ENCODE peak calls at places on chromosome 20, in nine cellular contexts. C, Q, A, D, X, R, M, W and L are unnamed samples.

GRCh38 chr20:47318027-47318595 is 38.4 kb downstream of the ZMYND8 start:
- DNase-seq in Q (peak; percentile 87), M (no peak), D (no peak), W (peak; percentile 74), C (no peak), R (peak; percentile 91), X (peak; percentile 80), A (peak; percentile 88), L (no peak)

GRCh38 chr20:3045042-3045815 is 623 bp upstream of the MRPS26 start:
- DNase-seq in X (peak; percentile 59), W (peak; percentile 85), Q (peak; percentile 84), M (peak; percentile 91), R (peak; percentile 66), A (no peak), D (peak; percentile 81), C (no peak), L (no peak)

GRCh38 chr20:54176610-54177009 is 2.8 kb upstream of the CYP24A1 start:
- DNase-seq in C (no peak), W (peak; percentile 51), X (peak; percentile 38), R (no peak), M (no peak), A (no peak), Q (no peak), D (no peak), L (no peak)

GRCh38 chr20:24734139-24734538 is 214.9 kb upstream of the CST7 start:
- DNase-seq in X (no peak), A (no peak), W (no peak), D (no peak), Q (no peak), R (no peak), M (no peak), C (no peak), L (no peak)

GRCh38 chr20:36311141-36311853 is 5.2 kb downstream of the DLGAP4 start:
- DNase-seq in M (no peak), A (no peak), W (no peak), C (no peak), X (no peak), Q (no peak), R (peak; percentile 9), D (no peak), L (no peak)

GRCh38 chr20:35561268-35561667 is 19.4 kb downstream of the ERGIC3 start:
- DNase-seq in Q (peak; percentile 46), M (peak; percentile 71), A (peak; percentile 54), D (no peak), R (peak; percentile 39), C (peak; percentile 82), W (no peak), X (peak; percentile 48), L (no peak)

GRCh38 chr20:59933296-59933848 is at the start of gene SYCP2:
- DNase-seq in M (peak; percentile 95), X (peak; percentile 36), W (peak; percentile 11), A (peak; percentile 32), R (peak; percentile 35), Q (peak; percentile 53), D (peak; percentile 67), C (no peak), L (peak; percentile 88)

GRCh38 chr20:2986466-2986865 is 57.0 kb upstream of the GNRH2 start:
- DNase-seq in A (no peak), M (no peak), D (no peak), W (peak; percentile 74), C (no peak), R (peak; percentile 60), Q (no peak), X (peak; percentile 66), L (no peak)

DNA sequence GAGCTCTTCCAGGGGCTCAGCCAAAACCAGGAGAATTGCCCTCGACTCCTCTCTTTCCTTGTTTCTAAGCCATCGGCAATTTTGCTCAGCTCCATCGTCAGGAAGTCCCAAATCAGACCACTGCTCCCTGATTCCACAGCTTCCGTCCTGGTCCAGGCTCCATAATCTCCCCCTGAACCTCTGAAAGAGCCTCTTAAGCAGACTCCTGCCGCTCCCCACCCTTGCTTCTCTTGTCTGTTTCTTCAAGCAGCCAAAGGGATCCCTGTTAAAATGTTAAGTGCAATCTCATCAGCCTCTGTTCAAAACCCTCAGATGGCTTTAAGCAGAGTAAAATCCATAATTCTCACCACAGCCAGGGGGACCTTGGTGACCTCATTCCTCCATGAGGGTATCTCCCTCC is 244.7 kb upstream of the SPTLC3 start:
- DNase-seq in X (no peak), A (no peak), M (no peak), W (no peak), D (no peak), Q (no peak), R (no peak), C (no peak), L (no peak)
- H3K4me3 ChIP-seq in X (no peak overlapping the region), A (no peak overlapping the region), M (no peak overlapping the region), W (no peak overlapping the region), D (no peak overlapping the region), Q (no peak overlapping the region), R (no peak overlapping the region), C (no peak overlapping the region), L (no peak overlapping the region)

GRCh38 chr20:1264727-1265126 is 1.4 kb upstream of the SNPH start:
- DNase-seq in Q (no peak), A (no peak), X (no peak), D (no peak), C (no peak), M (no peak), R (no peak), W (no peak), L (no peak)

GRCh38 chr20:1263853-1264252 is 2.2 kb upstream of the SNPH start:
- DNase-seq in C (no peak), M (no peak), Q (no peak), X (peak; percentile 52), D (no peak), A (no peak), R (peak; percentile 35), W (no peak), L (no peak)

GRCh38 chr20:1265916-1266166 is 253 bp upstream of the SNPH start:
- DNase-seq in D (no peak), R (no peak), A (no peak), M (no peak), W (no peak), X (no peak), C (no peak), Q (no peak), L (no peak)

GRCh38 chr20:1266167-1266973 is at the start of gene SNPH:
- DNase-seq in A (peak; percentile 64), M (peak; percentile 85), R (peak; percentile 79), D (peak; percentile 84), X (peak; percentile 70), Q (peak; percentile 81), W (peak; percentile 73), C (peak; percentile 1), L (peak; percentile 69)

DNA sequence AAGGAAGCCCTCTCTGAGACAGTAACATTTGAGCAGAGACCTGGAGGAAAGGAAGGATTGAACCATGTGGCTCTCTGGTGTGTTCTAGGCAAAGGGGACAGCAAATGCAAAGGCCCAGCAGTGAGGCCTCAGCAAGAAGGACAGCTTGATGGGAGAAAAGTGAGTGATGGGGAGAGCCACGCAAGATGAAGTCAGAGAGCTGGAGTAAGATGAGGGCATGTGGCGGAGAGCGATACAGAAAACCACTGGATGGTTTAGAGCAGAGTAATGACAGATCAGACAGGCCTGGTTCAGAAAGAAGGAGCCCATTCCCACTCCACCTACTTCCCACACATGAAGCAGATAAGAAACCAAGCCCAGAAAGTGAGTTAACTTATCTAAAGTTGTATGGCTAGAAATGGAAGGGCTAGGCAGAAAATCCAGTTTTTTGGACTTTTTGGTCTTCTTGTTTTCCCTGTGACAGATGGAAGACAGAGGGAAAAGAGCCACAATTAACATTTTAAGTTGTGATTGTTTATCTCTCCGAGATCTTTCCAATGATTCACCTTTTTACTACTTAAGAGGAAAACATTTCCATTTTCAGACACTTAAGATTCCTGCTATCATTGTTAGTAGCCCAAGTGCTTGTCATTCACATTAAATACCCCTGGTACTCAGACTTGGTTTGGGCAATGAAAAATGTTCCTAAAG is 723 bp upstream of the SNPH start:
- DNase-seq in C (no peak), M (no peak), A (no peak), X (no peak), D (no peak), W (no peak), R (no peak), Q (no peak), L (no peak)
- H3K4me3 ChIP-seq in C (no peak overlapping the region), M (peak overlapping the region; percentile 81), A (no peak overlapping the region), X (peak overlapping the region; percentile 62), D (peak overlapping the region; percentile 92), W (peak overlapping the region; percentile 73), R (peak overlapping the region; percentile 72), Q (no peak overlapping the region), L (peak overlapping the region; percentile 64)

GRCh38 chr20:14331671-14332070 is 5.7 kb downstream of the FLRT3 start:
- DNase-seq in R (no peak), D (no peak), A (no peak), M (no peak), Q (no peak), X (no peak), C (no peak), W (no peak), L (no peak)

GRCh38 chr20:14335122-14335521 is 2.3 kb downstream of the FLRT3 start:
- DNase-seq in X (no peak), A (no peak), C (no peak), M (no peak), D (no peak), W (no peak), R (no peak), Q (no peak), L (no peak)

GRCh38 chr20:14333734-14334133 is 3.7 kb downstream of the FLRT3 start:
- DNase-seq in Q (no peak), D (no peak), W (no peak), A (no peak), R (no peak), M (no peak), C (no peak), X (no peak), L (no peak)

GRCh38 chr20:14334306-14334930 is 3.0 kb downstream of the FLRT3 start:
- DNase-seq in W (peak; percentile 70), C (peak; percentile 1), X (peak; percentile 48), M (peak; percentile 37), A (peak; percentile 47), Q (peak; percentile 16), R (peak; percentile 70), D (no peak), L (no peak)

DNA sequence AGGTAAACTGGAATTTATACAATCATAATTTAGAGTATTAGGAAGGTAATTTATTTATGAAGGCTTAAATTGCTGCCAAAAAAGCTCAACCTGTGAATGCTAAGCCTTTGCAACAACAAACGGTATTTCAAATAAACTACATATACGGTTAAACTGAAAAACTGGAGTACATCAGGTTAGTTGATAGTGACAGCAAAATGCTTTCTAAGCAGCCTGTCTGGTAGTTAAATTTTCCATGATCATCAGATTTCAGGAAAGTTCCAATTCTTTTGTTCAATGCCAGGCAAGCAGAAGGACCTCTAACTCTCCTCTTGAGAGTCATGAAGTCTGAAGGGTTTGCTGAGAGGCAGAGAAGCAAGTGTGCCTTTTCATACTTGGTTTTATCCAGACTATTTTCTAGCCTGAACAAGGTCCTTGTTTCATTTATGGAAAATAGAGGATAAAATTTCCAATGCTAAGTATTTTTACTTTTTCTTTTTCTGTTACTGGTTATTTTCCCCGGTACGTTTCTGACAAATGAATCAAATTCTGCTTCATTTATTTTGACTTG is 4.5 kb downstream of the FLRT3 start:
- DNase-seq in M (no peak), R (no peak), C (no peak), Q (no peak), X (no peak), D (no peak), W (no peak), A (no peak), L (no peak)
- H3K4me3 ChIP-seq in M (no peak overlapping the region), R (no peak overlapping the region), C (no peak overlapping the region), Q (no peak overlapping the region), X (no peak overlapping the region), D (no peak overlapping the region), W (peak overlapping the region; percentile 100), A (peak overlapping the region; percentile 26), L (no peak overlapping the region)

DNA sequence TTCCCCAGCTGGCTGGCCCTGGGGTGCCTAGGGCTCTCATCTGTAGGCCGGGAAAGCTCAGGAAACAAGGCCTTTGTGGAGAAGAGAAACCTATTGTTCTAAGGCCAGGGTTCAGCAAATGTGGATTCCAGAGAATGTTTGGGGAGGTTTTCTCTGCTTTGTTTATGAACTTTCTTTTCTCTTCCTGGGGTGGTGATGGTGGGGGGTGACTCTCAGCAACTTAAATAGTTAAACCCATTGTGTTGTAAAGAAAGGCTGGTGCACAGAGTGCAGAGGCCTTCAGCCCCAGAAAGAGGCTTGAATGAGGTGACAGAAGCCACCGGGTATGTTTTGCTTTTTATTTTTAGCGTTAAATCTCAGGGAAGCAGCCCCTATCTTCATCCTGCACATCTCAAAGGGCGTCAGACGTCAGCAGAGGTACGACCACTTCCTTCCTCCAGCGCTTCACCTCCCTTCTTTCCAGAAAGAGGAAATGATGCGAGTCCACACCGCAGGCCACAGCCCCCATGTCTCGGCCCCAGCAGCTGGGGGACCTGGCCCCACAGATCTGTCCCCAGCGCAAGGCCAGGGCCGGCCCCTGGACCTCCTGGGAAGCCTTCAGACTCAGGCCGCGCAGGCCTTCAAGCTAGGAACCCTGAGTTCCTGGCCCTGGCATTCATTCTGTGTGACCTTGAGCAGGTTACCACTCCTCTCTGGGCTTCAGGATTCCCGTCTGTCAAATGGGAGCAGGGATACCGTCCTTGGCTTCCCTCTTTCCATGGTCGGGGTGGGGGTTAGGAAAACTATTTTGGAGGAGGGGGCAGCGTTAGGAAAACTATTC is 605 bp upstream of the PPP1R16B start:
- DNase-seq in Q (peak; percentile 55), A (peak; percentile 68), W (no peak), R (peak; percentile 64), D (no peak), X (no peak), M (no peak), C (peak; percentile 80), L (peak; percentile 95)
- H3K4me3 ChIP-seq in Q (no peak overlapping the region), A (peak overlapping the region; percentile 66), W (no peak overlapping the region), R (peak overlapping the region; percentile 58), D (peak overlapping the region; percentile 72), X (no peak overlapping the region), M (peak overlapping the region; percentile 56), C (peak overlapping the region; percentile 98), L (peak overlapping the region; percentile 62)